ENCODE peak calls at places on chromosomes 16 and 17, in eight cellular contexts. B is NT2/D1; Y is OCI-LY7; K is Karpas-422; F is H1; J is CD8-positive, alpha-beta memory T cell; M is mucosa of descending colon; V is kidney. C is an unnamed sample. For H3K36me3, the result is how much of the 10 kb centered on the place peaks cover.

GRCh38 chr16:64738321-64738960 is 383.4 kb downstream of the CDH11 start:
- DNase-seq in K (no peak), F (no peak), Y (no peak), M (no peak), J (no peak), V (no peak), B (no peak), C (peak)

GRCh38 chr16:58421529-58421928 is 29.3 kb downstream of the GINS3 start:
- DNase-seq in F (no peak), M (no peak), V (no peak), Y (no peak), J (no peak), B (no peak), K (no peak), C (peak)

GRCh38 chr16:57614546-57615343 is 13.7 kb upstream of the ADGRG1 start:
- DNase-seq in M (peak), Y (no peak), K (no peak), V (peak), F (no peak), J (no peak), B (no peak), C (no peak)

GRCh38 chr16:89925596-89926079 is 2.5 kb downstream of the TUBB3 start:
- DNase-seq in M (no peak), F (no peak), Y (no peak), B (no peak), K (peak), J (no peak), V (no peak), C (no peak)

GRCh38 chr16:12271006-12271405 is 294.5 kb downstream of the SNX29 start:
- DNase-seq in M (no peak), B (peak), Y (peak), F (peak), J (no peak), K (peak), V (no peak), C (no peak)

GRCh38 chr17:61063528-61063927 is 336.1 kb upstream of the TBX2 start:
- DNase-seq in V (no peak), J (no peak), F (no peak), M (no peak), B (no peak), K (no peak), Y (no peak), C (no peak)

GRCh38 chr17:28982191-28982793 is 23.5 kb downstream of the SEZ6 start:
- DNase-seq in K (peak), B (no peak), Y (peak), M (peak), V (no peak), F (no peak), J (peak), C (no peak)

GRCh38 chr17:75570034-75570676 is 17.4 kb upstream of the MYO15B start:
- DNase-seq in Y (no peak), F (no peak), K (no peak), J (no peak), M (no peak), B (no peak), V (no peak), C (no peak)

GRCh38 chr17:48676963-48677558 is 45.3 kb downstream of the PRAC1 start:
- DNase-seq in Y (no peak), F (no peak), K (no peak), B (no peak), M (no peak), J (no peak), V (no peak), C (no peak)

GRCh38 chr17:17818088-17818526 is 18.7 kb downstream of the SREBF1 start:
- DNase-seq in Y (peak), J (no peak), V (no peak), B (no peak), F (no peak), K (peak), M (peak), C (no peak)

GRCh38 chr16:72426416-72426815 is 254.5 kb upstream of the PMFBP1 start:
- DNase-seq in B (no peak), V (no peak), K (no peak), Y (no peak), F (no peak), J (no peak), M (no peak), C (no peak)

GRCh38 chr16:569445-570254 is at the start of gene PIGQ:
- DNase-seq in J (peak), F (no peak), M (peak), Y (peak), B (no peak), K (peak), V (peak), C (no peak)

GRCh38 chr16:89848974-89849373 is 20.7 kb downstream of the SPIRE2 start:
- DNase-seq in J (no peak), V (no peak), M (no peak), K (no peak), F (no peak), B (no peak), Y (no peak), C (no peak)

GRCh38 chr16:20910781-20911321 is 10.3 kb downstream of the LYRM1 start:
- DNase-seq in F (no peak), B (no peak), M (no peak), K (no peak), J (no peak), Y (no peak), V (no peak), C (peak)

GRCh38 chr17:50830994-50831393 is 4.4 kb upstream of the WFIKKN2 start:
- DNase-seq in F (no peak), M (no peak), K (no peak), J (no peak), Y (no peak), B (no peak), V (peak), C (no peak)

GRCh38 chr16:87578531-87578930 is 23.8 kb upstream of the JPH3 start:
- DNase-seq in M (no peak), J (no peak), K (no peak), F (no peak), V (no peak), B (no peak), Y (no peak), C (no peak)

GRCh38 chr17:67243284-67243683 is 1.7 kb downstream of the HELZ start:
- DNase-seq in F (no peak), M (no peak), K (no peak), B (no peak), V (no peak), Y (no peak), J (no peak), C (no peak)
- H3K4me3 ChIP-seq in F (no peak), M (no peak), K (peak), B (no peak), V (peak), Y (peak), J (peak), C (peak)

GRCh38 chr16:69707920-69708683 is 18.3 kb downstream of the NQO1 start:
- DNase-seq in J (no peak), M (no peak), F (no peak), V (no peak), K (no peak), Y (no peak), B (no peak), C (no peak)
- H3K36me3 ChIP-seq in J (under half), M (under half), F (under half), V (under half), K (under half), Y (under half), B (under half), C (under half)

GRCh38 chr17:21510686-21511367 is 134.7 kb downstream of the KCNJ12 start:
- DNase-seq in K (no peak), Y (no peak), M (no peak), V (no peak), B (no peak), J (no peak), F (no peak), C (no peak)
- H3K4me3 ChIP-seq in K (no peak), Y (no peak), M (no peak), V (peak), B (peak), J (peak), F (peak), C (peak)

GRCh38 chr17:20999841-21000532 is 42.8 kb downstream of the USP22 start:
- DNase-seq in F (no peak), B (no peak), K (no peak), M (no peak), Y (no peak), J (no peak), V (peak), C (no peak)

GRCh38 chr17:21001813-21002221 is 41.0 kb downstream of the USP22 start:
- DNase-seq in M (peak), B (no peak), J (no peak), K (no peak), F (no peak), V (peak), Y (no peak), C (no peak)

GRCh38 chr17:21003007-21003621 is 39.7 kb downstream of the USP22 start:
- DNase-seq in F (no peak), J (no peak), V (peak), M (no peak), B (no peak), K (no peak), Y (no peak), C (no peak)

GRCh38 chr17:21002309-21003006 is 40.4 kb downstream of the USP22 start:
- DNase-seq in J (no peak), V (peak), F (no peak), M (no peak), K (no peak), B (no peak), Y (no peak), C (no peak)

DNA sequence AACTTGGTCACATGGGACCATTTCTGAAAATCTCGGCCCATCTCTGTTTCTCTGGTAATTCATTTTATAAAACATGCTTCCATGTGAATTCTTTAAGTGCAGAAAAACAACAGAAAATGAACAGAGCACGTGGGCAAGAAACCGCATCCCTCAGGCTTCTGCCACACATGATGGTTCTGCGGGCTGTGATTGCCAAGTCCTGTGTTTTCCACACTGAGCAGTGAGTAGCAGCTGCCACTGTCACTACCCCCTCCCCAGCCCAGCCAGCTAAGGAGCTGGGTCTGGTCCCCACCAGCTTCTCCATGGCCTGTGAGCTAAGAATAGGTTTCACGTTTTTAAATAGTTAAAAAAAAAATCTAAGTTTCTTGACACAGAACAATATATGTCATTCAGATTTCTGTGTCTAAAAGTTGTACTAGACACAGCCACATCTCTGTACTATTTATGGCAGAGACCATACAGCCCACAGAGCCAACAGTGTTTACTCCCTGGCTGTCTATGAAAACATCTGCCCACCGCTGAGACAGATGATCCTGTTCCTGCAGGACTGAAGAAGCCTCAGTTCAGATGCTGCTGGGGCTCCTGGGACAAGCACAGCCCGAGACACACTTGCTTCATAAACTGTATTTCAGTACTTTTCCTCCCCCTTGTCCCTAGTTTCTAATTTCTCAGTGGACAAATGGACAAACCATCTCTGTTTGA is 41.5 kb downstream of the USP22 start:
- DNase-seq in J (no peak), M (no peak), B (no peak), V (peak), F (no peak), Y (no peak), K (no peak), C (no peak)
- H3K36me3 ChIP-seq in J (under half), M (under half), B (half or more), V (under half), F (half or more), Y (half or more), K (under half), C (under half)

DNA sequence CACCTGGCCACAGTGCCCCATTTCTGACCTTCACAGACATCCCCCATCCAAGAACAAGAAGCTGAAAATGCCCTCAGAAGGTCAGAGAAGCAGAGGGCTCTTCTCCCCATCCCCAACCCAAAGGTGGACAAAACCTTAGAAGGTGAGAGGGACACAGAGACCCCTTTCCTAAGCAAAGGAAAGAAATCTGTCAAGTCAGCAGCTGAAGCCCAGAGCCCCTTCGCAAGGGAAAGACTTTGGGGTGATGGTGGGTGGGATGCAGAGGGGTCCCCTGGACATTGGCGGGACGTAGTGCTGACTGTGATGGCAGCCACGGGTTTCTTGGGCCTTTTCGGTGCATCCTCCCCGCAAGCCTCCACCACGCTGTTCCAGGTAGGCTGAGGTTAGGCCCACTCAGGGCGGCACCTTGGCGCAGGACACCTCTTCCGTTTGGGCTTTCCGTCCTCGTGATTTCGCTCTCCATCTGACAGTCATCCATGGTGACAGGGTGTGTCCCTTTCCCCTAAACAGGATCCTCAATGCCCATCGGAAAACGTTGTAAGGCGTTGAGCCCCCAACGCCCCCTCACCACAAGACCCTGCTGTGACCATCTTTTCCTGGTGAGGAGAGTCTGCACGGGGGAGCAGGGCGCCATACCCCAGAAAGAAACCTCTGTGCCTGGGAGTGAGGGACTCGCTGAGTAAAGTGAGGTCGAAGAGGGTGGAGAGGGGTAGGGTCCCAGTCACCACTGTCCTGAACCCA is 10.7 kb upstream of the GSDMA start:
- DNase-seq in M (no peak), Y (no peak), J (no peak), K (no peak), V (peak), B (no peak), F (no peak), C (no peak)
- H3K4me3 ChIP-seq in M (no peak), Y (peak), J (peak), K (peak), V (peak), B (peak), F (peak), C (peak)

GRCh38 chr16:15621889-15622288 is 21.1 kb downstream of the MARF1 start:
- DNase-seq in M (no peak), V (no peak), Y (no peak), B (no peak), J (no peak), F (no peak), K (no peak), C (no peak)
- H3K36me3 ChIP-seq in M (under half), V (under half), Y (half or more), B (half or more), J (half or more), F (under half), K (under half), C (under half)

GRCh38 chr17:19533036-19533717 is 477 bp upstream of the SLC47A1 start:
- DNase-seq in F (no peak), K (no peak), V (no peak), B (no peak), J (no peak), Y (no peak), M (no peak), C (no peak)
- H3K4me3 ChIP-seq in F (peak), K (no peak), V (peak), B (peak), J (no peak), Y (no peak), M (no peak), C (peak)

DNA sequence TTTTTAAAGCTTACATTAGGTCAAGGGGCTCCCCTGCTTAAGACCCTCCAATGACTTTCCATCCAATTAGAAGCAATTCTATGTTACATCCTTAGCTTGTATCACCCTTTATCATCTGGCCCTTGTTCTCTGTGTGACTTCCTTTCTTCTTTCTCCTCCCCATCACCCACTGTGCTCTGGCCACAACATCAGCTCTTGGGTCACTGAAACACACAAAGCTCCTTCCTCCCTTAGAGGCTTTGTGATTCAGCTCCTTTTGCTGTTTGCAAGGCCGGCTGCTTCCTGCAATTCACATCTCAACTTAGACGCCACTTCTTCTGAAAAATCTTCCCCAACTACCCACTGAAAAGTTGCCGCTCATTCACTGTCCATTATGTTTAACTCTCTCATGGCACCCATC is 130.9 kb upstream of the CACNG3 start:
- DNase-seq in V (no peak), K (no peak), F (no peak), B (no peak), J (no peak), M (no peak), Y (no peak), C (no peak)
- H3K36me3 ChIP-seq in V (under half), K (under half), F (under half), B (under half), J (under half), M (under half), Y (under half), C (under half)